ENCODE peak calls at places on chromosome 1, in five cellular contexts. K is T-cell; C is sciatic nerve; X is stimulated activated naive CD8-positive, alpha-beta T cell treated with anti-CD3 and anti-CD28 coated beads, Interleukin-15, Interleukin-2, amounts not matched to agents 100 U/mL and 50 U/mL, for 24 hours; F is activated CD8-positive, alpha-beta memory T cell treated with anti-CD3 and anti-CD28 coated beads, Interleukin-2, amount 10 ng/mL, durations not matched to agents 7 days and 5 days. I is an unnamed sample.

GRCh38 chr1:65503427-65503826 is 83.0 kb downstream of the LEPR start:
- ATAC-seq in C (no peak), K (no peak), F (no peak), X (no peak), I (no peak)

GRCh38 chr1:31627301-31627929 is 9.9 kb downstream of the HCRTR1 start:
- ATAC-seq in X (no peak), F (no peak), C (peak), K (no peak), I (no peak)

GRCh38 chr1:224565186-224565585 is 50.9 kb upstream of the CNIH3 start:
- ATAC-seq in C (no peak), K (no peak), F (no peak), X (no peak), I (peak)

GRCh38 chr1:184379111-184379752 is 7.6 kb upstream of the C1orf21 start:
- ATAC-seq in X (no peak), C (peak), F (no peak), K (no peak), I (no peak)

GRCh38 chr1:25727819-25728286 is 72.1 kb upstream of the SELENON start:
- ATAC-seq in X (no peak), K (no peak), F (no peak), C (peak), I (no peak)

GRCh38 chr1:17198476-17199258 is 6.3 kb upstream of the PADI1 start:
- ATAC-seq in C (no peak), K (no peak), X (no peak), F (no peak), I (no peak)

GRCh38 chr1:41783189-41783639 is 135.5 kb downstream of the HIVEP3 start:
- ATAC-seq in F (no peak), C (peak), K (no peak), X (peak), I (peak)

GRCh38 chr1:109739738-109740614 is 862 bp downstream of the GSTM3 start:
- ATAC-seq in C (peak), K (peak), F (peak), X (peak), I (peak)

GRCh38 chr1:11176081-11176706 is 13.0 kb upstream of the ANGPTL7 start:
- ATAC-seq in K (no peak), C (peak), X (no peak), F (no peak), I (no peak)

GRCh38 chr1:52506920-52507546 is 45.9 kb downstream of the TUT4 start:
- ATAC-seq in C (no peak), K (no peak), X (no peak), F (no peak), I (no peak)

GRCh38 chr1:44681905-44682900 is 7.7 kb downstream of the ARMH1 start:
- ATAC-seq in K (no peak), X (no peak), C (no peak), F (no peak), I (no peak)

GRCh38 chr1:6197746-6198427 is 1.5 kb downstream of the RPL22 start:
- ATAC-seq in C (no peak), F (no peak), X (peak), K (no peak), I (no peak)

GRCh38 chr1:85936057-85936456 is 220.5 kb downstream of the COL24A1 start:
- ATAC-seq in K (no peak), X (no peak), C (no peak), F (no peak), I (no peak)

GRCh38 chr1:230986976-230987375 is 8.1 kb downstream of the ARV1 start:
- ATAC-seq in X (no peak), K (no peak), C (no peak), F (no peak), I (no peak)

GRCh38 chr1:234781241-234782056 is 171.5 kb upstream of the IRF2BP2 start:
- ATAC-seq in C (no peak), X (peak), F (no peak), K (no peak), I (peak)

GRCh38 chr1:198660341-198661056 is 21.7 kb downstream of the PTPRC start:
- ATAC-seq in X (no peak), F (peak), K (no peak), C (no peak), I (peak)

GRCh38 chr1:167594827-167595226 is 35.2 kb upstream of the RCSD1 start:
- ATAC-seq in K (no peak), F (no peak), C (no peak), X (no peak), I (no peak)

GRCh38 chr1:28071813-28072212 is 16.6 kb downstream of the EYA3 start:
- ATAC-seq in C (no peak), X (no peak), F (no peak), K (no peak), I (no peak)

GRCh38 chr1:229848762-229849677 is 218.0 kb upstream of the GALNT2 start:
- ATAC-seq in F (no peak), X (no peak), K (no peak), C (no peak), I (no peak)

GRCh38 chr1:58290685-58291372 is 255.7 kb downstream of the OMA1 start:
- ATAC-seq in K (no peak), C (no peak), F (no peak), X (no peak), I (no peak)

GRCh38 chr1:180611016-180611930 is 20.5 kb upstream of the XPR1 start:
- ATAC-seq in X (no peak), C (no peak), K (no peak), F (no peak), I (no peak)

GRCh38 chr1:30085814-30086770 is 637.3 kb downstream of the MATN1 start:
- ATAC-seq in K (no peak), F (no peak), X (no peak), C (peak), I (peak)

GRCh38 chr1:197469620-197470210 is 201.7 kb downstream of the CRB1 start:
- ATAC-seq in X (no peak), F (no peak), K (no peak), C (no peak), I (no peak)

GRCh38 chr1:231527586-231528174 is 789 bp upstream of the TSNAX start:
- ATAC-seq in K (peak), X (peak), C (peak), F (peak), I (peak)

GRCh38 chr1:57468661-57469523 is 45.0 kb upstream of the DAB1 start:
- ATAC-seq in F (no peak), K (no peak), X (no peak), C (no peak), I (no peak)

GRCh38 chr1:205709059-205709398 is 28.7 kb upstream of the SLC45A3 start:
- ATAC-seq in C (peak), K (no peak), F (no peak), X (no peak), I (no peak)

GRCh38 chr1:113057006-113057405 is 16.0 kb upstream of the LRIG2 start:
- ATAC-seq in K (no peak), X (no peak), F (no peak), C (peak), I (no peak)

GRCh38 chr1:53992085-53992874 is 25.7 kb downstream of the LDLRAD1 start:
- ATAC-seq in K (no peak), X (no peak), F (no peak), C (no peak), I (no peak)

GRCh38 chr1:186442651-186443114 is 18.2 kb downstream of the PDC start:
- ATAC-seq in X (peak), K (no peak), F (peak), C (no peak), I (peak)

GRCh38 chr1:67189953-67190352 is 23.7 kb downstream of the IL23R start:
- ATAC-seq in F (no peak), X (peak), C (no peak), K (no peak), I (peak)

GRCh38 chr1:245288796-245289195 is 134.0 kb downstream of the KIF26B start:
- ATAC-seq in F (no peak), X (no peak), C (no peak), K (no peak), I (no peak)

GRCh38 chr1:173117108-173117633 is 66.4 kb upstream of the TNFSF18 start:
- ATAC-seq in C (peak), X (no peak), F (no peak), K (no peak), I (no peak)

GRCh38 chr1:215185067-215185620 is 102.6 kb downstream of the KCNK2 start:
- ATAC-seq in X (no peak), K (no peak), F (no peak), C (no peak), I (no peak)

GRCh38 chr1:186102559-186103148 is 272.4 kb downstream of the TPR start:
- ATAC-seq in C (peak), K (no peak), X (no peak), F (no peak), I (no peak)

GRCh38 chr1:212920246-212920645 is 30.1 kb upstream of the VASH2 start:
- ATAC-seq in C (no peak), X (no peak), F (no peak), K (no peak), I (peak)

GRCh38 chr1:183881387-183882084 is 76.6 kb downstream of the RGL1 start:
- ATAC-seq in K (no peak), F (no peak), C (peak), X (no peak), I (no peak)

GRCh38 chr1:203557958-203558760 is 64.2 kb downstream of the OPTC start:
- ATAC-seq in C (peak), K (no peak), F (no peak), X (no peak), I (peak)

GRCh38 chr1:196661345-196661744 is 9.5 kb downstream of the CFH start:
- ATAC-seq in C (no peak), X (no peak), F (no peak), K (no peak), I (no peak)

GRCh38 chr1:61287014-61287413 is 204.7 kb downstream of the NFIA start:
- ATAC-seq in C (peak), F (no peak), X (no peak), K (no peak), I (no peak)

GRCh38 chr1:174743654-174744561 is 255.8 kb upstream of the CACYBP start:
- ATAC-seq in C (peak), K (no peak), F (no peak), X (no peak), I (no peak)